ENCODE peak calls at places on chromosomes 13 and 19, in four cellular contexts. T, S, L and G are unnamed samples.

GRCh38 chr13:94657167-94657566 is 55.2 kb downstream of the SOX21 start:
- DNase-seq in L (no peak), S (no peak), T (no peak), G (no peak)

GRCh38 chr19:4208385-4209094 is 20.8 kb upstream of the EBI3 start:
- DNase-seq in L (peak), T (no peak), S (no peak), G (peak)

GRCh38 chr13:112983428-112984196 is 14.6 kb downstream of the MCF2L start:
- DNase-seq in S (no peak), T (no peak), L (no peak), G (no peak)

GRCh38 chr13:28531956-28532225 is 37.0 kb upstream of the FLT1 start:
- DNase-seq in S (no peak), L (no peak), T (no peak), G (no peak)

GRCh38 chr13:56700324-56700723 is 440.4 kb upstream of the PRR20A start:
- DNase-seq in S (no peak), T (no peak), L (no peak), G (no peak)

GRCh38 chr19:50329146-50329925 is at the start of gene KCNC3:
- DNase-seq in S (peak), T (peak), L (no peak), G (peak)

GRCh38 chr19:15210323-15210774 is 9.6 kb upstream of the NOTCH3 start:
- DNase-seq in L (peak), S (no peak), T (no peak), G (no peak)

GRCh38 chr19:44955500-44956439 is 590 bp downstream of the CLPTM1 start:
- DNase-seq in S (no peak), T (no peak), L (peak), G (no peak)

GRCh38 chr13:54859827-54860226 is 1831.2 kb downstream of the OLFM4 start:
- DNase-seq in S (no peak), T (no peak), L (no peak), G (no peak)